ENCODE peak calls at places on chromosomes 16 and 17, in five cellular contexts. O is WTC11, Z is K562, I is HepG2, B is GM12878. X is an unnamed sample.

GRCh38 chr16:854808-855410 is 54.4 kb upstream of the GNG13 start:
- DNase-seq in B (no peak), O (no peak), Z (no peak), I (no peak), X (no peak)

GRCh38 chr17:34990921-34991365 is 10.6 kb downstream of the LIG3 start:
- DNase-seq in Z (no peak), I (no peak), B (no peak), O (no peak), X (no peak)

GRCh38 chr16:13594798-13595197 is 325.2 kb upstream of the ERCC4 start:
- DNase-seq in O (peak), Z (no peak), I (no peak), B (no peak), X (peak)

GRCh38 chr17:9054146-9054545 is 32.8 kb downstream of the NTN1 start:
- DNase-seq in Z (no peak), B (no peak), O (peak), I (no peak), X (no peak)

GRCh38 chr17:5545051-5545987 is 39.0 kb downstream of the NLRP1 start:
- DNase-seq in O (no peak), Z (no peak), I (no peak), B (no peak), X (no peak)

GRCh38 chr17:19024101-19025078 is 19.8 kb upstream of the FAM83G start:
- DNase-seq in O (no peak), I (no peak), B (no peak), Z (no peak), X (no peak)

GRCh38 chr16:75305364-75306101 is 54.1 kb upstream of the BCAR1 start:
- DNase-seq in O (no peak), Z (peak), I (peak), B (peak), X (no peak)

GRCh38 chr17:39208893-39209292 is 8.8 kb downstream of the RPL19 start:
- DNase-seq in O (no peak), I (no peak), Z (peak), B (no peak), X (no peak)

GRCh38 chr17:21094298-21094704 is 32.5 kb upstream of the DHRS7B start:
- DNase-seq in I (peak), O (no peak), B (no peak), Z (no peak), X (no peak)

GRCh38 chr17:6667516-6667915 is 16.0 kb downstream of the C17orf100 start:
- DNase-seq in B (no peak), O (no peak), Z (no peak), I (no peak), X (no peak)

GRCh38 chr17:1999557-2000251 is 25.4 kb downstream of the RTN4RL1 start:
- DNase-seq in O (peak), Z (no peak), I (peak), B (no peak), X (no peak)

GRCh38 chr17:73553311-73553710 is 90.9 kb downstream of the SDK2 start:
- DNase-seq in Z (no peak), B (no peak), I (no peak), O (no peak), X (no peak)

GRCh38 chr17:8954339-8954738 is 11.2 kb downstream of the PIK3R5 start:
- DNase-seq in Z (no peak), O (peak), B (no peak), I (no peak), X (no peak)

GRCh38 chr17:65131946-65132345 is 5.2 kb upstream of the RGS9 start:
- DNase-seq in Z (no peak), O (no peak), I (peak), B (no peak), X (no peak)

GRCh38 chr17:81434079-81434478 is 38.8 kb downstream of the BAHCC1 start:
- DNase-seq in O (no peak), Z (peak), I (no peak), B (no peak), X (no peak)

GRCh38 chr16:55052335-55053070 is 121.8 kb downstream of the IRX5 start:
- DNase-seq in B (no peak), Z (no peak), O (no peak), I (no peak), X (no peak)

GRCh38 chr17:42744283-42744805 is 496 bp downstream of the EZH1 start:
- DNase-seq in O (no peak), Z (no peak), I (peak), B (peak), X (peak)

GRCh38 chr16:69107311-69107962 is 2.0 kb downstream of the HAS3 start:
- DNase-seq in B (no peak), Z (no peak), O (peak), I (no peak), X (no peak)

GRCh38 chr17:43560461-43561427 is 14.6 kb upstream of the ETV4 start:
- DNase-seq in Z (no peak), B (no peak), O (no peak), I (no peak), X (no peak)

GRCh38 chr17:2710804-2711607 is 558 bp downstream of the CLUH start:
- DNase-seq in I (peak), O (peak), Z (peak), B (no peak), X (no peak)

GRCh38 chr17:80882323-80882722 is 109.3 kb upstream of the CHMP6 start:
- DNase-seq in Z (no peak), O (no peak), B (no peak), I (no peak), X (no peak)

GRCh38 chr17:40290629-40291296 is 3.1 kb downstream of the CDC6 start:
- DNase-seq in I (peak), B (no peak), Z (no peak), O (no peak), X (no peak)

GRCh38 chr17:61495161-61495857 is 43.1 kb downstream of the TBX4 start:
- DNase-seq in O (no peak), I (no peak), Z (no peak), B (no peak), X (no peak)
- TF ChIP-seq ATF2 in O (no peak), I (no peak), Z (no peak), B (no peak), X (no peak)

DNA sequence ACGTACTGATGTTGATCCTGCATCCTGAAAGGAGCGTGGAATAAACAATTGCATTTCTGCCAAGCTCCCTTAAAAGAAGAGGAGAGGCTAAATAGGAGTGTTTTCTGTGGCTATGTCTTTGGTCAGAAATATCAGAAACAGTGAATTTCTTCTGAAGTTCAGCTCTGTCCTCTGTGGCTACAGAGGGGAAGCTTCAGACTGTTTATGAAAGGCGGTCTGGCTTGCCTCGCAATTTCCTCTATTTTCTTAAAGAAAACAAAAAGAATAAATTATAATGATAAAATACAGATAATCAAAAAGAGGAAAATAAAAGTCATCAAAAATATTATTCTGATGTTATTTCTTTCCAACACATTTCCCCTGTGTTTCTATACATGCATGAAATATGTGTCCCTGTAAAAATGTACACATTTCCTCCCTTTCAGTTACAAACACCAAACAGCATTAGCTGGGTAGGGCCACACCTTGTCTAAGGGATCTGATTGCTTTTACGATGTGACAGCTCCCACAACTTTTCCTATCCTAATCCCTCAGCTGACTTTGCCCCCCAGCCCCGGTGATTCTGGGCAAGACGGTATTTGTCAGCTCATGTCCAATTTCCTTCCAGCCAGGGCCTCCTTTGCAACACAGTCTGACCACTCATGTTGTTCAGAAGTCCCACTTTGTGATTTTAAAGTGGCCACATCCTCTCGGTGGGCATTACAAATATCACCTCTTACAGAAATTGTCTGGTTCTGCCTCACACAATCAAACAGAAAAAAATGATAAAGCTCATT is 439.0 kb downstream of the HS3ST3B1 start:
- DNase-seq in O (no peak), Z (no peak), I (no peak), B (no peak), X (no peak)
- TF ChIP-seq ATF2 in O (no peak), Z (no peak), I (no peak), B (no peak), X (no peak)

GRCh38 chr16:88504489-88505404 is 51.7 kb downstream of the ZFPM1 start:
- DNase-seq in B (no peak), I (peak), O (no peak), Z (no peak), X (no peak)

GRCh38 chr16:88503771-88504488 is 50.9 kb downstream of the ZFPM1 start:
- DNase-seq in I (peak), B (no peak), O (no peak), Z (no peak), X (no peak)

GRCh38 chr16:88502776-88503280 is 49.7 kb downstream of the ZFPM1 start:
- DNase-seq in I (no peak), Z (no peak), O (no peak), B (no peak), X (no peak)

GRCh38 chr16:88502371-88502770 is 49.3 kb downstream of the ZFPM1 start:
- DNase-seq in I (no peak), O (no peak), Z (no peak), B (no peak), X (no peak)

DNA sequence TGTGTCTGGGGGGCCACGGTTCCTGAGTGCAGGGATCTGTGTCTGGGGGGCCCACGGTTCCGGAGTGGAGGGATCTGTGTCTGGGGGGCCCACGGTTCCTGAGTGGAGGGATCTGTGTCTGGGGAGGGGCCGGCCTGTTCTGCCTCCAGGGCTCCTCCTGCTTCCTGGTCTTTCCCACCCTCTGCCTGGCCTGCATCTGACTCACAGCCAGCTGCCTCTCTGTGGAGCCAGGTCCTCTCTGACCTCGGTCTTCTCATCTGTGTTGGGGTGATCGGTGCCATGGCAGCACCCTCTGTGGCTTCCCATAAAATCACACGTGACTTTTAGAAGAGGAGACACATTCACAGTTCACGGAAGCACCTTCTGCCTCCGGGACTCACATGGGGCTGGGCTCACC is 50.3 kb downstream of the ZFPM1 start:
- DNase-seq in O (no peak), B (no peak), Z (no peak), I (no peak), X (no peak)
- TF ChIP-seq ATF2 in O (no peak), B (no peak), Z (no peak), I (no peak), X (no peak)

GRCh38 chr17:78403822-78404221 is 25.4 kb downstream of the PGS1 start:
- DNase-seq in B (no peak), O (no peak), I (no peak), Z (no peak), X (no peak)
- TF ChIP-seq ATF2 in B (no peak), O (no peak), I (no peak), Z (no peak), X (no peak)

GRCh38 chr16:48479955-48480354 is 94.7 kb upstream of the SIAH1 start:
- DNase-seq in I (peak), B (no peak), Z (no peak), O (no peak), X (no peak)
- TF ChIP-seq ATF2 in I (peak), B (no peak), Z (no peak), O (no peak), X (no peak)

GRCh38 chr16:78122774-78123315 is 23.4 kb downstream of the WWOX start:
- DNase-seq in Z (peak), I (peak), B (no peak), O (no peak), X (no peak)
- TF ChIP-seq ATF2 in Z (no peak), I (no peak), B (no peak), O (no peak), X (no peak)

X was measured in H1.